ENCODE peak calls at places on chromosomes 13 and 19, in seven cellular contexts. Z is tibial nerve, Q is mammary epithelial cell, C is left kidney, P is heart left ventricle, Y is Calu3, I is aorta. A is an unnamed sample.

GRCh38 chr13:35512271-35512920 is 35.9 kb upstream of the MAB21L1 start:
- DNase-seq in Z (peak), C (no peak), P (no peak), Y (no peak), I (no peak), Q (peak), A (no peak)

GRCh38 chr13:30720470-30720869 is 14.9 kb upstream of the ALOX5AP start:
- DNase-seq in Q (no peak), I (no peak), Y (no peak), Z (no peak), P (no peak), C (no peak), A (no peak)

GRCh38 chr19:41325640-41325946 is 15.6 kb downstream of the CCDC97 start:
- DNase-seq in Q (no peak), C (no peak), I (no peak), Y (no peak), Z (no peak), P (no peak), A (no peak)

GRCh38 chr19:8451377-8451776 is 6.6 kb downstream of the HNRNPM start:
- DNase-seq in I (peak), P (no peak), Z (no peak), Q (no peak), C (no peak), Y (no peak), A (no peak)

GRCh38 chr13:34513526-34513925 is 428.5 kb upstream of the NBEA start:
- DNase-seq in Y (no peak), Q (no peak), P (no peak), C (no peak), I (no peak), Z (no peak), A (no peak)

GRCh38 chr13:26185720-26186119 is 36.4 kb downstream of the RNF6 start:
- DNase-seq in C (no peak), Y (no peak), Q (no peak), I (no peak), Z (peak), P (no peak), A (no peak)

GRCh38 chr19:42246143-42246868 is 3.9 kb upstream of the GSK3A start:
- DNase-seq in I (peak), Y (peak), Z (peak), Q (peak), P (peak), C (peak), A (peak)

GRCh38 chr13:37656247-37656940 is 57.8 kb upstream of the POSTN start:
- DNase-seq in I (peak), Y (peak), C (no peak), P (no peak), Z (no peak), Q (peak), A (no peak)

GRCh38 chr13:107209811-107210210 is 641.9 kb upstream of the ARGLU1 start:
- DNase-seq in Z (no peak), Q (no peak), C (no peak), P (no peak), I (no peak), Y (no peak), A (no peak)

GRCh38 chr13:95485518-95486144 is 66.9 kb upstream of the CLDN10 start:
- DNase-seq in C (no peak), I (no peak), Q (peak), Y (no peak), Z (no peak), P (no peak), A (no peak)

GRCh38 chr13:97934590-97934989 is 18.9 kb upstream of the IPO5 start:
- DNase-seq in I (no peak), C (no peak), Q (no peak), Z (no peak), Y (no peak), P (no peak), A (no peak)

GRCh38 chr13:114079601-114080536 is 52.6 kb downstream of the RASA3 start:
- DNase-seq in I (peak), Z (no peak), C (no peak), Y (no peak), P (peak), Q (no peak), A (no peak)

GRCh38 chr19:41225238-41226052 is 6.4 kb downstream of the AXL start:
- DNase-seq in I (peak), Q (peak), P (peak), Y (peak), Z (peak), C (peak), A (no peak)

GRCh38 chr13:114339779-114340534 is 25.7 kb downstream of the CHAMP1 start:
- DNase-seq in I (no peak), C (peak), Q (peak), Z (no peak), Y (peak), P (no peak), A (no peak)

GRCh38 chr19:48928164-48929005 is 5.1 kb upstream of the DHDH start:
- DNase-seq in Y (peak), Z (no peak), Q (peak), C (no peak), I (no peak), P (no peak), A (no peak)

GRCh38 chr19:35030257-35031071 is at the start of gene SCN1B:
- DNase-seq in Y (peak), P (peak), C (peak), I (peak), Q (peak), Z (no peak), A (peak)

GRCh38 chr13:49302817-49303216 is 55.1 kb downstream of the CDADC1 start:
- DNase-seq in Y (no peak), C (no peak), Z (no peak), Q (peak), I (no peak), P (no peak), A (no peak)

A was measured in hippocampal formation.